ENCODE peak calls at places on chromosomes 6 and 20, in five cellular contexts. One of them, this sample, is unnamed.

GRCh38 chr6:133890941-133891813 is 2.3 kb downstream of the TCF21 start:
- DNase-seq in IMR-90: peak
- DNase-seq in H9: peak
- DNase-seq in mesendoderm: peak
- DNase-seq in H1: peak
- DNase-seq in this sample: peak

GRCh38 chr6:3750324-3751018 is 1.0 kb downstream of the PXDC1 start:
- DNase-seq in IMR-90: peak
- DNase-seq in H9: peak
- DNase-seq in mesendoderm: peak
- DNase-seq in H1: peak
- DNase-seq in this sample: peak

GRCh38 chr20:34643919-34644318 is 33.0 kb downstream of the PIGU start:
- DNase-seq in IMR-90: peak
- DNase-seq in H9: no peak
- DNase-seq in mesendoderm: no peak
- DNase-seq in H1: no peak
- DNase-seq in this sample: no peak

GRCh38 chr6:105883966-105884365 is 202.2 kb upstream of the PRDM1 start:
- DNase-seq in IMR-90: no peak
- DNase-seq in H9: no peak
- DNase-seq in mesendoderm: no peak
- DNase-seq in H1: no peak
- DNase-seq in this sample: no peak

GRCh38 chr6:54970337-54970736 is 123.8 kb downstream of the FAM83B start:
- DNase-seq in IMR-90: no peak
- DNase-seq in H9: no peak
- DNase-seq in mesendoderm: no peak
- DNase-seq in H1: no peak
- DNase-seq in this sample: no peak

GRCh38 chr6:63180367-63180766 is 30.9 kb upstream of the FKBP1C start:
- DNase-seq in IMR-90: no peak
- DNase-seq in H9: no peak
- DNase-seq in mesendoderm: no peak
- DNase-seq in H1: no peak
- DNase-seq in this sample: no peak

GRCh38 chr6:75794954-75795739 is 46.1 kb downstream of the MYO6 start:
- DNase-seq in IMR-90: peak
- DNase-seq in H9: no peak
- DNase-seq in mesendoderm: no peak
- DNase-seq in H1: no peak
- DNase-seq in this sample: no peak

GRCh38 chr6:130600880-130601341 is 226.3 kb upstream of the SMLR1 start:
- DNase-seq in IMR-90: peak
- DNase-seq in H9: no peak
- DNase-seq in mesendoderm: peak
- DNase-seq in H1: no peak
- DNase-seq in this sample: no peak

GRCh38 chr20:1505361-1505760 is 14.1 kb upstream of the SIRPB2 start:
- DNase-seq in IMR-90: no peak
- DNase-seq in H9: no peak
- DNase-seq in mesendoderm: no peak
- DNase-seq in H1: no peak
- DNase-seq in this sample: no peak

GRCh38 chr6:26215200-26216014 is 128.2 kb downstream of the HFE start:
- DNase-seq in IMR-90: peak
- DNase-seq in H9: no peak
- DNase-seq in mesendoderm: peak
- DNase-seq in H1: peak
- DNase-seq in this sample: no peak

GRCh38 chr6:148761532-148761951 is 14.7 kb downstream of the UST start:
- DNase-seq in IMR-90: peak
- DNase-seq in H9: no peak
- DNase-seq in mesendoderm: no peak
- DNase-seq in H1: no peak
- DNase-seq in this sample: no peak

GRCh38 chr20:62382306-62383198 is 4.4 kb upstream of the RPS21 start:
- DNase-seq in IMR-90: peak
- DNase-seq in H9: peak
- DNase-seq in mesendoderm: peak
- DNase-seq in H1: peak
- DNase-seq in this sample: peak

GRCh38 chr6:24522090-24522820 is 27.5 kb downstream of the ALDH5A1 start:
- DNase-seq in IMR-90: peak
- DNase-seq in H9: no peak
- DNase-seq in mesendoderm: no peak
- DNase-seq in H1: no peak
- DNase-seq in this sample: no peak

GRCh38 chr20:51654060-51654459 is 111.5 kb upstream of the NFATC2 start:
- DNase-seq in IMR-90: no peak
- DNase-seq in H9: no peak
- DNase-seq in mesendoderm: peak
- DNase-seq in H1: no peak
- DNase-seq in this sample: no peak

GRCh38 chr20:1846341-1846740 is 48.9 kb upstream of the SIRPA start:
- DNase-seq in IMR-90: no peak
- DNase-seq in H9: no peak
- DNase-seq in mesendoderm: no peak
- DNase-seq in H1: no peak
- DNase-seq in this sample: no peak

GRCh38 chr6:27230758-27231111 is 16.8 kb upstream of the PRSS16 start:
- DNase-seq in IMR-90: no peak
- DNase-seq in H9: no peak
- DNase-seq in mesendoderm: peak
- DNase-seq in H1: no peak
- DNase-seq in this sample: no peak
- H3K18ac ChIP-seq in IMR-90: no peak
- H3K18ac ChIP-seq in H9: no peak
- H3K18ac ChIP-seq in mesendoderm: no peak
- H3K18ac ChIP-seq in H1: no peak
- H3K18ac ChIP-seq in this sample: no peak

GRCh38 chr6:36384095-36384494 is 3.4 kb downstream of the ETV7 start:
- DNase-seq in IMR-90: no peak
- DNase-seq in H9: no peak
- DNase-seq in mesendoderm: no peak
- DNase-seq in H1: no peak
- DNase-seq in this sample: no peak

GRCh38 chr6:36386495-36387439 is 702 bp downstream of the ETV7 start:
- DNase-seq in IMR-90: peak
- DNase-seq in H9: peak
- DNase-seq in mesendoderm: peak
- DNase-seq in H1: peak
- DNase-seq in this sample: no peak

GRCh38 chr6:36389353-36389752 is 1.9 kb upstream of the ETV7 start:
- DNase-seq in IMR-90: no peak
- DNase-seq in H9: no peak
- DNase-seq in mesendoderm: no peak
- DNase-seq in H1: no peak
- DNase-seq in this sample: no peak

GRCh38 chr6:36383608-36384007 is 3.9 kb downstream of the ETV7 start:
- DNase-seq in IMR-90: no peak
- DNase-seq in H9: no peak
- DNase-seq in mesendoderm: no peak
- DNase-seq in H1: no peak
- DNase-seq in this sample: no peak

DNA sequence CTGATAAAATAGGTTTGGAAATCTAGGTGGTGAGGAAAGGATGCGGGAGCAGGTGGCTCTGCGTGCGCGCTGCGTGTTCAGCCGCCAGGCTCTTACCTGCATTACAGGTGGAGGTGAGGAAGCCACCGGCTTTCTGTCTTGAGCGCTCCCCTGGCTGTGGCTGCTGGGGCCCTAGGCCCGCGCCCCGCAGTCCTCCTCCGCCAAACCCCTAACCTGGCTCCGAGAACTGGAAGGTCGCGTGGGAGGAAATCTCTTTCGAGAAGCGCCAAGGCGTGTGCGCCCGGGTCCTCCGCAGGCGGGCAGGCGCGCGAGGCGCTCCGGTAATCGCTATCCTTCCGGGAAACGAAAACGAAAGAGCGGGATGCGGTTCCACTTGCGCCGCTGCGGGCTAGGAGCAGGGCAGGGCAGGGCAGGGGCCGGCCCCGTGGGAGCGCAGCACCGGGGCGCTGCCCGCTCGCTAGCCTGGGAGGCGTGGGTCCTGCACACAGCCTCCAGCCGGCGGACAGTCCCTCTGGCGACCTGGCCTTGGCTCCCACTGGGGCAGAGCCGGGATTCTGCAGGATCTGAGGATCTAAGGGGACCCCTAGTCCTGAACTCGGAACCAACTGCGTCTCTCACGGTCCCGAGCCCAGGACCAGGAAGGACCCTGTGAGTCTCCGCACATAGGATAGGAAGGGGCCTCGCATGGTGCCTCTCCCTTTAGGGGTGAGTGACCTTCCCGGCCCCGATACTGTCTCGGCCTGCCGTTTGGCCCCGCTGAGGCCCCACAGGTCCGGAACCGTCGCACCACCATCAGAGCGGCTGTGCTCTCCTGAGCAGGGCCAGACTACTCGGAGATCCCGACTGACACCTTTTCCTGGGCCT is at the start of gene ETV7:
- DNase-seq in IMR-90: peak
- DNase-seq in H9: peak
- DNase-seq in mesendoderm: no peak
- DNase-seq in H1: peak
- DNase-seq in this sample: no peak
- H3K18ac ChIP-seq in IMR-90: peak
- H3K18ac ChIP-seq in H9: peak
- H3K18ac ChIP-seq in mesendoderm: no peak
- H3K18ac ChIP-seq in H1: peak
- H3K18ac ChIP-seq in this sample: peak

GRCh38 chr6:42135722-42136121 is 6.7 kb downstream of the C6orf132 start:
- DNase-seq in IMR-90: no peak
- DNase-seq in H9: no peak
- DNase-seq in mesendoderm: peak
- DNase-seq in H1: no peak
- DNase-seq in this sample: no peak

GRCh38 chr6:42135161-42135560 is 7.3 kb downstream of the C6orf132 start:
- DNase-seq in IMR-90: no peak
- DNase-seq in H9: no peak
- DNase-seq in mesendoderm: no peak
- DNase-seq in H1: no peak
- DNase-seq in this sample: no peak

GRCh38 chr6:42137192-42137753 is 5.1 kb downstream of the C6orf132 start:
- DNase-seq in IMR-90: no peak
- DNase-seq in H9: peak
- DNase-seq in mesendoderm: peak
- DNase-seq in H1: peak
- DNase-seq in this sample: no peak

GRCh38 chr6:42138190-42138589 is 4.2 kb downstream of the C6orf132 start:
- DNase-seq in IMR-90: no peak
- DNase-seq in H9: no peak
- DNase-seq in mesendoderm: no peak
- DNase-seq in H1: no peak
- DNase-seq in this sample: no peak

DNA sequence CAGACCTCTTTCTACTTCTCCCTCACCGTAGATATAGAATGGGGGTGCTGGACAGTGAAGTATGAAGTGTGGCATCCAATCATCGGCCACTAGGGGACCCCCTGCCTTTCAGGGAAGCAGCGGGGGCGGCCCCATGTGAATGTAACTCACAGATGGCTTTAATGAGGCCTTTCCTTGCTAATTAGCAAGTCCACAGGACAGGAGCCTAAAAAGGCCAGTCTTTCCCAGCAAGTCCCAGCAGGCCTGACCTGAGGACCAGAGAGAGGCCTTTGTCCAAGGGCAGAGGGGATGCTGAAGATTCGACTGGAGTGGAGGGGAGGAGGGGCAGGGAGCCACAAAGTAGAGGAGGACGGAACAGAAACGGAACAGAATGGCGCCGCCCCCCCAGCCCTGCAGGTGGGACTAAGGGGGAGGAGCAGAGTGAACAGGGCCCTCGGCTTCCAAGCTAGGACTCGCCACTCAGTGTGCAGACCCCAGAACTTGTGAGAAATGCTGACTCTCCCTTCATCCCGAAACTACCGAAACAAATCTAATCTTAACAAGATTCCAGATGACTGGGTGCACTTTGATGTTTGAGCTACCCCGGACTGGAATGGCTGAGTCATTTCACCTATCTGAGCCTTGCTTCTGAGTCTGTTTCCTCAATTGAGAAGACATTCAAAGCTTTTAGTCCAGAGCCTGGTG is 5.8 kb downstream of the C6orf132 start:
- DNase-seq in IMR-90: peak
- DNase-seq in H9: peak
- DNase-seq in mesendoderm: peak
- DNase-seq in H1: peak
- DNase-seq in this sample: peak
- H3K18ac ChIP-seq in IMR-90: peak
- H3K18ac ChIP-seq in H9: peak
- H3K18ac ChIP-seq in mesendoderm: peak
- H3K18ac ChIP-seq in H1: peak
- H3K18ac ChIP-seq in this sample: no peak

DNA sequence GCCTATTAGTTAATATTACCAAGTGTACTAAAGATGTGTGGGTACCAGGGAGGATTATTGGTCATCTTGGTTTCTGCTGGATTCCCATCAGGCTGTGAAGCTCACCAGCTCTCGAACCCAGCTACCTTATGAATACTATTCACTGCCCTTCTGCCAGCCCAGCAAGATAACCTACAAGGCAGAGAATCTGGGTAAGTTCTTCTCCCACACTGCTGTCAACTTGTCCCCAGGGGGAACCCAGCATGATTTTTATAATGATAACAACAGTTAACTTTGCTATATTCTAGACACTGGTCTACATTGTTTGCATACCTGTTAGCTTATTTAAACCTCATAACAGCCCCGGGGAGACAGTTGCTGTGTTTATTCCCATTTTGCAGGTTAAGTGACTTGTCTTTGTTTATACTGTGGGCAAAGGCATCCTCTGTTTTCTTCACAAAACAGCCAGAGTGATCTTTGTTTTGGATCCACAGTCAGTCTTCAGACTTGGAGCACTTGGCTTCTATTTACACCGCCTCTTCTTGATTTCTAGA is 26.5 kb downstream of the TM9SF4 start:
- DNase-seq in IMR-90: no peak
- DNase-seq in H9: no peak
- DNase-seq in mesendoderm: no peak
- DNase-seq in H1: no peak
- DNase-seq in this sample: no peak
- H3K18ac ChIP-seq in IMR-90: no peak
- H3K18ac ChIP-seq in H9: no peak
- H3K18ac ChIP-seq in mesendoderm: no peak
- H3K18ac ChIP-seq in H1: no peak
- H3K18ac ChIP-seq in this sample: no peak

DNA sequence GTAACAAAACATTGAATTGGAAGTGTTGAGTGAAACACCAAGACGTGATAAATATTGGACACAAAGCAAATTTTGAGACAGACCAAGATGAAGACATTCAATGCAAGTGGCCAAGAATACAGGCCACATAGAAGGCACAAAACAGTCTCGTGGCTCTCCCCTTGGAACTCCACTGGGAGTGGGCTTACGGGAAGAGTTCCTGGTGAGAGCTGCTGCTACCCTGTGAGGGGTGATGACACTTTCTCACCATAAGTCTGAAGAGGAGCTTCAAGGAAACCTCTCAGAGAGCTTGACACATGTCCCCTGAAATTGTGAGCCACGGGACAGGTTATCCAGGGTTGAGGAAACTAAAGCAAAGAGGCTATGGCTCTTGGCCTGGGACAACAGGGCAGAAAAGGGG is 48.6 kb upstream of the SLC22A16 start:
- DNase-seq in IMR-90: no peak
- DNase-seq in H9: no peak
- DNase-seq in mesendoderm: no peak
- DNase-seq in H1: no peak
- DNase-seq in this sample: no peak
- H3K18ac ChIP-seq in IMR-90: no peak
- H3K18ac ChIP-seq in H9: no peak
- H3K18ac ChIP-seq in mesendoderm: no peak
- H3K18ac ChIP-seq in H1: no peak
- H3K18ac ChIP-seq in this sample: no peak

This sample was measured in neuronal stem cell.